ENCODE peak calls at places on chromosome 11, in six cellular contexts. V is A172, Z is AG09319, J is nephron progenitor cell, R is choroid plexus epithelial cell, S is heart left ventricle. A is an unnamed sample.

GRCh38 chr11:113447621-113448310 is 27.4 kb downstream of the DRD2 start:
- DNase-seq in V (peak), J (no peak), Z (no peak), S (no peak), R (peak), A (no peak)

GRCh38 chr11:70568504-70569172 is 170.3 kb downstream of the CTTN start:
- DNase-seq in R (peak), S (peak), J (peak), V (peak), Z (no peak), A (peak)

GRCh38 chr11:15293975-15294374 is 179.3 kb downstream of the INSC start:
- DNase-seq in J (no peak), S (no peak), R (no peak), V (no peak), Z (no peak), A (no peak)

GRCh38 chr11:73641668-73642067 is 4.7 kb upstream of the PLEKHB1 start:
- DNase-seq in Z (no peak), S (no peak), V (no peak), R (no peak), J (no peak), A (no peak)

GRCh38 chr11:130798280-130798679 is 118.0 kb downstream of the SNX19 start:
- DNase-seq in S (no peak), R (peak), J (no peak), V (peak), Z (no peak), A (no peak)

GRCh38 chr11:127000291-127000968 is at the start of gene KIRREL3:
- DNase-seq in V (no peak), Z (no peak), R (no peak), S (no peak), J (peak), A (peak)

GRCh38 chr11:74937696-74938475 is 11.0 kb downstream of the XRRA1 start:
- DNase-seq in J (no peak), Z (no peak), S (no peak), R (peak), V (peak), A (no peak)

GRCh38 chr11:33920838-33921613 is 29.1 kb upstream of the LMO2 start:
- DNase-seq in Z (no peak), S (no peak), V (no peak), J (no peak), R (no peak), A (no peak)